ENCODE peak calls at places on chromosomes 6 and 20, in ten cellular contexts. H is heart right ventricle; R is stimulated activated CD4-positive, alpha-beta T cell treated with anti-CD3 and anti-CD28 coated beads, Interleukin-12 subunit alpha, Interleukin-12 subunit beta, amount 100 ng/mL, for 4 hours; D is retina; Y is C1 segment of cervical spinal cord; P is GM03348; I is fibroblast of lung; F is stimulated activated CD8-positive, alpha-beta memory T cell treated with anti-CD3 and anti-CD28 coated beads, Interleukin-15, amount 100 ng/mL, for 1 hour; T is AG09309; K is activated CD8-positive, alpha-beta memory T cell treated with anti-CD3 and anti-CD28 coated beads, Interleukin-2, amount 10 ng/mL, durations not matched to agents 7 days and 5 days. J is an unnamed sample.

GRCh38 chr20:34452281-34452982 is 63.8 kb upstream of the DYNLRB1 start:
- DNase-seq in H (no peak), R (no peak), D (no peak), Y (no peak), P (peak), I (no peak), F (no peak), T (peak), K (no peak), J (no peak)

GRCh38 chr20:19506021-19506420 is 252.0 kb upstream of the RIN2 start:
- DNase-seq in H (no peak), R (no peak), D (no peak), Y (no peak), P (no peak), I (no peak), F (no peak), T (peak), K (no peak), J (no peak)

GRCh38 chr20:22770240-22770800 is 185.9 kb upstream of the FOXA2 start:
- DNase-seq in H (no peak), R (no peak), D (no peak), Y (no peak), P (no peak), I (no peak), F (no peak), T (no peak), K (no peak), J (peak)

GRCh38 chr20:33679758-33680485 is 5.7 kb upstream of the NECAB3 start:
- DNase-seq in H (no peak), R (no peak), D (no peak), Y (no peak), P (no peak), I (no peak), F (no peak), T (no peak), K (peak), J (no peak)

GRCh38 chr6:136701011-136701410 is 91.3 kb downstream of the MAP3K5 start:
- DNase-seq in H (no peak), R (no peak), D (no peak), Y (no peak), P (no peak), I (no peak), F (no peak), T (no peak), K (no peak), J (no peak)

GRCh38 chr20:44070139-44070900 is 116.7 kb downstream of the JPH2 start:
- DNase-seq in H (no peak), R (no peak), D (no peak), Y (no peak), P (no peak), I (no peak), F (no peak), T (no peak), K (peak), J (no peak)

GRCh38 chr6:3385660-3386151 is 71.1 kb downstream of the SLC22A23 start:
- DNase-seq in H (no peak), R (no peak), D (no peak), Y (no peak), P (peak), I (no peak), F (no peak), T (no peak), K (no peak), J (peak)

GRCh38 chr6:112040933-112041332 is 13.0 kb upstream of the CCN6 start:
- DNase-seq in H (no peak), R (no peak), D (no peak), Y (no peak), P (no peak), I (no peak), F (no peak), T (no peak), K (no peak), J (peak)

GRCh38 chr6:43584892-43585570 is 9.0 kb downstream of the POLH start:
- DNase-seq in H (no peak), R (no peak), D (no peak), Y (no peak), P (peak), I (no peak), F (no peak), T (no peak), K (peak), J (peak)

GRCh38 chr6:166553563-166554271 is 32.8 kb downstream of the RAMACL start:
- DNase-seq in H (no peak), R (no peak), D (no peak), Y (no peak), P (peak), I (peak), F (no peak), T (peak), K (no peak), J (peak)

GRCh38 chr6:43761666-43762409 is 8.2 kb upstream of the VEGFA start:
- DNase-seq in H (no peak), R (no peak), D (no peak), Y (no peak), P (no peak), I (no peak), F (no peak), T (no peak), K (no peak), J (no peak)

GRCh38 chr6:38882157-38882556 is 166.4 kb upstream of the GLP1R start:
- DNase-seq in H (no peak), R (no peak), D (no peak), Y (no peak), P (no peak), I (no peak), F (no peak), T (no peak), K (no peak), J (no peak)

GRCh38 chr6:10954590-10955010 is 67.7 kb downstream of the SYCP2L start:
- DNase-seq in H (peak), R (peak), D (peak), Y (no peak), P (peak), I (peak), F (peak), T (peak), K (peak), J (peak)

GRCh38 chr20:39877792-39878191 is 811.2 kb downstream of the MAFB start:
- DNase-seq in H (no peak), R (no peak), D (no peak), Y (no peak), P (no peak), I (no peak), F (no peak), T (no peak), K (no peak), J (no peak)

GRCh38 chr6:108735310-108735990 is 112.8 kb upstream of the ARMC2 start:
- DNase-seq in H (no peak), R (no peak), D (no peak), Y (no peak), P (no peak), I (no peak), F (no peak), T (no peak), K (no peak), J (no peak)

GRCh38 chr6:116475151-116475550 is 14.0 kb downstream of the CALHM6 start:
- DNase-seq in H (no peak), R (no peak), D (no peak), Y (no peak), P (no peak), I (no peak), F (no peak), T (no peak), K (no peak), J (no peak)

GRCh38 chr6:126631343-126631742 is 291.4 kb downstream of the CENPW start:
- DNase-seq in H (no peak), R (no peak), D (peak), Y (no peak), P (peak), I (peak), F (no peak), T (peak), K (no peak), J (no peak)

GRCh38 chr6:45681860-45682488 is 304.2 kb upstream of the SUPT3H start:
- DNase-seq in H (no peak), R (no peak), D (no peak), Y (no peak), P (no peak), I (peak), F (no peak), T (no peak), K (peak), J (peak)

GRCh38 chr6:143236151-143236788 is 175.6 kb downstream of the AIG1 start:
- DNase-seq in H (no peak), R (no peak), D (no peak), Y (no peak), P (no peak), I (no peak), F (no peak), T (peak), K (no peak), J (no peak)

GRCh38 chr20:54372313-54372712 is 103.1 kb upstream of the DOK5 start:
- DNase-seq in H (no peak), R (no peak), D (no peak), Y (no peak), P (no peak), I (no peak), F (no peak), T (no peak), K (no peak), J (no peak)

GRCh38 chr20:1375515-1375914 is 17.3 kb downstream of the FKBP1A start:
- DNase-seq in H (no peak), R (no peak), D (no peak), Y (no peak), P (peak), I (peak), F (no peak), T (no peak), K (no peak), J (peak)

GRCh38 chr6:90547079-90547478 is 39.8 kb downstream of the MAP3K7 start:
- DNase-seq in H (no peak), R (no peak), D (no peak), Y (no peak), P (no peak), I (no peak), F (no peak), T (no peak), K (no peak), J (no peak)

GRCh38 chr6:21104288-21104687 is 489.3 kb upstream of the SOX4 start:
- DNase-seq in H (no peak), R (no peak), D (no peak), Y (no peak), P (no peak), I (no peak), F (no peak), T (no peak), K (no peak), J (no peak)

GRCh38 chr6:72977114-72977513 is 248.2 kb downstream of the KHDC1L start:
- DNase-seq in H (no peak), R (no peak), D (no peak), Y (no peak), P (no peak), I (no peak), F (no peak), T (no peak), K (no peak), J (no peak)

GRCh38 chr6:118725944-118726343 is 74.6 kb upstream of the CEP85L start:
- DNase-seq in H (no peak), R (peak), D (no peak), Y (no peak), P (no peak), I (no peak), F (peak), T (no peak), K (peak), J (no peak)

GRCh38 chr6:6508603-6509002 is 79.9 kb upstream of the LY86 start:
- DNase-seq in H (no peak), R (no peak), D (no peak), Y (no peak), P (no peak), I (no peak), F (no peak), T (no peak), K (no peak), J (no peak)

GRCh38 chr20:51345601-51346101 is 196.9 kb downstream of the NFATC2 start:
- DNase-seq in H (no peak), R (no peak), D (no peak), Y (no peak), P (peak), I (peak), F (no peak), T (no peak), K (no peak), J (peak)

GRCh38 chr6:79076160-79076559 is 1.9 kb downstream of the PHIP start:
- DNase-seq in H (no peak), R (no peak), D (peak), Y (no peak), P (peak), I (peak), F (no peak), T (no peak), K (no peak), J (peak)

GRCh38 chr20:15673206-15673605 is 900.0 kb downstream of the KIF16B start:
- DNase-seq in H (no peak), R (no peak), D (no peak), Y (no peak), P (peak), I (peak), F (no peak), T (peak), K (no peak), J (peak)

GRCh38 chr20:41655966-41656685 is 37.9 kb upstream of the CHD6 start:
- DNase-seq in H (no peak), R (no peak), D (peak), Y (no peak), P (no peak), I (no peak), F (no peak), T (no peak), K (no peak), J (no peak)

GRCh38 chr6:112187736-112188135 is 66.6 kb downstream of the LAMA4 start:
- DNase-seq in H (no peak), R (no peak), D (no peak), Y (no peak), P (no peak), I (no peak), F (no peak), T (no peak), K (no peak), J (no peak)

GRCh38 chr6:47551670-47552069 is 74.1 kb downstream of the CD2AP start:
- DNase-seq in H (no peak), R (no peak), D (no peak), Y (no peak), P (no peak), I (no peak), F (no peak), T (no peak), K (no peak), J (no peak)

GRCh38 chr20:57505991-57506390 is 18.9 kb downstream of the CTCFL start:
- DNase-seq in H (no peak), R (no peak), D (no peak), Y (no peak), P (no peak), I (no peak), F (no peak), T (no peak), K (no peak), J (no peak)

GRCh38 chr6:150272976-150273315 is 95.9 kb upstream of the IYD start:
- DNase-seq in H (no peak), R (no peak), D (no peak), Y (no peak), P (no peak), I (no peak), F (no peak), T (no peak), K (no peak), J (no peak)

GRCh38 chr6:42754759-42755158 is 8.9 kb upstream of the TBCC start:
- DNase-seq in H (no peak), R (no peak), D (no peak), Y (no peak), P (no peak), I (no peak), F (no peak), T (no peak), K (no peak), J (no peak)

GRCh38 chr6:83804886-83805285 is 48.3 kb upstream of the RIPPLY2 start:
- DNase-seq in H (no peak), R (no peak), D (no peak), Y (no peak), P (no peak), I (no peak), F (no peak), T (no peak), K (no peak), J (no peak)

GRCh38 chr6:22709804-22710203 is 140.4 kb downstream of the HDGFL1 start:
- DNase-seq in H (no peak), R (no peak), D (no peak), Y (no peak), P (no peak), I (no peak), F (no peak), T (no peak), K (no peak), J (no peak)